ENCODE peak calls at places on chromosomes 2 and 18, in four cellular contexts. One of them, this sample, is unnamed.

GRCh38 chr2:222669353-222669752 is 2.1 kb upstream of the MOGAT1 start:
- DNase-seq in gastrocnemius medialis: no peak
- DNase-seq in CD8-positive, alpha-beta memory T cell: no peak
- DNase-seq in body of pancreas: no peak
- DNase-seq in this sample: no peak

GRCh38 chr2:57397550-57398360 is 648.9 kb upstream of the VRK2 start:
- DNase-seq in gastrocnemius medialis: no peak
- DNase-seq in CD8-positive, alpha-beta memory T cell: no peak
- DNase-seq in body of pancreas: no peak
- DNase-seq in this sample: no peak

GRCh38 chr2:208001924-208002323 is 23.4 kb downstream of the PLEKHM3 start:
- DNase-seq in body of pancreas: no peak
- DNase-seq in CD8-positive, alpha-beta memory T cell: no peak
- DNase-seq in gastrocnemius medialis: no peak
- DNase-seq in this sample: no peak

GRCh38 chr2:160062283-160063005 is at the start of gene PLA2R1:
- DNase-seq in CD8-positive, alpha-beta memory T cell: no peak
- DNase-seq in body of pancreas: peak; percentile 52
- DNase-seq in gastrocnemius medialis: peak; percentile 10
- DNase-seq in this sample: peak; percentile 58

GRCh38 chr2:16639431-16639830 is 26.2 kb downstream of the CYRIA start:
- DNase-seq in gastrocnemius medialis: no peak
- DNase-seq in CD8-positive, alpha-beta memory T cell: no peak
- DNase-seq in body of pancreas: no peak
- DNase-seq in this sample: no peak

GRCh38 chr18:7382631-7383335 is 151.9 kb downstream of the LRRC30 start:
- DNase-seq in gastrocnemius medialis: no peak
- DNase-seq in CD8-positive, alpha-beta memory T cell: no peak
- DNase-seq in body of pancreas: no peak
- DNase-seq in this sample: no peak

GRCh38 chr2:237278593-237278992 is 135.4 kb downstream of the COL6A3 start:
- DNase-seq in CD8-positive, alpha-beta memory T cell: no peak
- DNase-seq in gastrocnemius medialis: peak; percentile 83
- DNase-seq in body of pancreas: peak; percentile 37
- DNase-seq in this sample: no peak

GRCh38 chr2:46701152-46701551 is 214.5 kb downstream of the MCFD2 start:
- DNase-seq in body of pancreas: no peak
- DNase-seq in gastrocnemius medialis: no peak
- DNase-seq in CD8-positive, alpha-beta memory T cell: no peak
- DNase-seq in this sample: no peak

GRCh38 chr2:136423516-136423996 is 305.6 kb upstream of the CXCR4 start:
- DNase-seq in body of pancreas: peak; percentile 78
- DNase-seq in CD8-positive, alpha-beta memory T cell: peak; percentile 83
- DNase-seq in gastrocnemius medialis: no peak
- DNase-seq in this sample: peak; percentile 86

GRCh38 chr2:48406096-48406495 is 123.9 kb upstream of the STON1 start:
- DNase-seq in body of pancreas: no peak
- DNase-seq in gastrocnemius medialis: no peak
- DNase-seq in CD8-positive, alpha-beta memory T cell: no peak
- DNase-seq in this sample: no peak

GRCh38 chr2:236849940-236850339 is 235.7 kb upstream of the COPS8 start:
- DNase-seq in body of pancreas: no peak
- DNase-seq in CD8-positive, alpha-beta memory T cell: no peak
- DNase-seq in gastrocnemius medialis: no peak
- DNase-seq in this sample: no peak

GRCh38 chr2:170258382-170258781 is 80.4 kb downstream of the MYO3B start:
- DNase-seq in CD8-positive, alpha-beta memory T cell: no peak
- DNase-seq in body of pancreas: no peak
- DNase-seq in gastrocnemius medialis: no peak
- DNase-seq in this sample: no peak

GRCh38 chr2:154814856-154815255 is 116.4 kb downstream of the KCNJ3 start:
- DNase-seq in body of pancreas: no peak
- DNase-seq in CD8-positive, alpha-beta memory T cell: no peak
- DNase-seq in gastrocnemius medialis: no peak
- DNase-seq in this sample: no peak

GRCh38 chr2:202043473-202043872 is 9.8 kb downstream of the FZD7 start:
- DNase-seq in body of pancreas: no peak
- DNase-seq in gastrocnemius medialis: no peak
- DNase-seq in CD8-positive, alpha-beta memory T cell: no peak
- DNase-seq in this sample: no peak

GRCh38 chr18:2846638-2847340 is at the start of gene EMILIN2:
- DNase-seq in body of pancreas: peak; percentile 31
- DNase-seq in gastrocnemius medialis: peak; percentile 21
- DNase-seq in CD8-positive, alpha-beta memory T cell: peak; percentile 56
- DNase-seq in this sample: peak; percentile 73

GRCh38 chr2:185978634-185979405 is 240.2 kb downstream of the FSIP2 start:
- DNase-seq in body of pancreas: no peak
- DNase-seq in gastrocnemius medialis: no peak
- DNase-seq in CD8-positive, alpha-beta memory T cell: no peak
- DNase-seq in this sample: no peak

GRCh38 chr18:13568443-13569392 is 157.6 kb downstream of the FAM210A start:
- DNase-seq in body of pancreas: no peak
- DNase-seq in CD8-positive, alpha-beta memory T cell: no peak
- DNase-seq in gastrocnemius medialis: no peak
- DNase-seq in this sample: no peak

GRCh38 chr2:31217465-31218200 is at the start of gene CAPN14:
- DNase-seq in CD8-positive, alpha-beta memory T cell: no peak
- DNase-seq in gastrocnemius medialis: no peak
- DNase-seq in body of pancreas: no peak
- DNase-seq in this sample: no peak

GRCh38 chr2:227280895-227281294 is 44.2 kb upstream of the MFF start:
- DNase-seq in gastrocnemius medialis: no peak
- DNase-seq in CD8-positive, alpha-beta memory T cell: no peak
- DNase-seq in body of pancreas: no peak
- DNase-seq in this sample: peak; percentile 54

GRCh38 chr2:224333631-224334030 is 68.3 kb downstream of the FAM124B start:
- DNase-seq in gastrocnemius medialis: no peak
- DNase-seq in body of pancreas: no peak
- DNase-seq in CD8-positive, alpha-beta memory T cell: no peak
- DNase-seq in this sample: no peak

GRCh38 chr2:98589489-98589888 is 18.8 kb downstream of the COA5 start:
- DNase-seq in CD8-positive, alpha-beta memory T cell: no peak
- DNase-seq in gastrocnemius medialis: no peak
- DNase-seq in body of pancreas: no peak
- DNase-seq in this sample: no peak

GRCh38 chr2:238433941-238434845 is 7.5 kb downstream of the ASB1 start:
- DNase-seq in CD8-positive, alpha-beta memory T cell: no peak
- DNase-seq in gastrocnemius medialis: no peak
- DNase-seq in body of pancreas: no peak
- DNase-seq in this sample: no peak

GRCh38 chr2:240435457-240435954 is at the start of gene GPC1:
- DNase-seq in CD8-positive, alpha-beta memory T cell: peak; percentile 61
- DNase-seq in gastrocnemius medialis: peak; percentile 45
- DNase-seq in body of pancreas: peak; percentile 84
- DNase-seq in this sample: peak; percentile 90

GRCh38 chr2:28009732-28010131 is 119.2 kb downstream of the BABAM2 start:
- DNase-seq in body of pancreas: peak; percentile 48
- DNase-seq in gastrocnemius medialis: peak; percentile 66
- DNase-seq in CD8-positive, alpha-beta memory T cell: no peak
- DNase-seq in this sample: peak; percentile 65

GRCh38 chr18:23217781-23218180 is 82.5 kb downstream of the CABLES1 start:
- DNase-seq in gastrocnemius medialis: no peak
- DNase-seq in CD8-positive, alpha-beta memory T cell: no peak
- DNase-seq in body of pancreas: no peak
- DNase-seq in this sample: no peak

GRCh38 chr2:237692601-237693079 is 65.3 kb downstream of the LRRFIP1 start:
- DNase-seq in CD8-positive, alpha-beta memory T cell: no peak
- DNase-seq in body of pancreas: peak; percentile 41
- DNase-seq in gastrocnemius medialis: no peak
- DNase-seq in this sample: peak; percentile 49

GRCh38 chr2:62596061-62596658 is 90.2 kb upstream of the TMEM17 start:
- DNase-seq in gastrocnemius medialis: no peak
- DNase-seq in CD8-positive, alpha-beta memory T cell: no peak
- DNase-seq in body of pancreas: no peak
- DNase-seq in this sample: no peak

GRCh38 chr18:79923896-79924585 is 27.4 kb downstream of the SLC66A2 start:
- DNase-seq in gastrocnemius medialis: peak; percentile 24
- DNase-seq in CD8-positive, alpha-beta memory T cell: no peak
- DNase-seq in body of pancreas: peak; percentile 5
- DNase-seq in this sample: no peak

GRCh38 chr2:160996584-160996983 is 163.6 kb upstream of the TANK start:
- DNase-seq in CD8-positive, alpha-beta memory T cell: no peak
- DNase-seq in gastrocnemius medialis: no peak
- DNase-seq in body of pancreas: no peak
- DNase-seq in this sample: no peak

GRCh38 chr18:72898870-72899840 is 31.4 kb upstream of the NETO1 start:
- DNase-seq in body of pancreas: no peak
- DNase-seq in gastrocnemius medialis: no peak
- DNase-seq in CD8-positive, alpha-beta memory T cell: no peak
- DNase-seq in this sample: no peak

GRCh38 chr2:28539095-28539494 is 43.2 kb downstream of the PLB1 start:
- DNase-seq in gastrocnemius medialis: no peak
- DNase-seq in CD8-positive, alpha-beta memory T cell: no peak
- DNase-seq in body of pancreas: no peak
- DNase-seq in this sample: no peak

GRCh38 chr18:47263197-47263827 is 11.9 kb upstream of the SKOR2 start:
- DNase-seq in CD8-positive, alpha-beta memory T cell: no peak
- DNase-seq in gastrocnemius medialis: no peak
- DNase-seq in body of pancreas: no peak
- DNase-seq in this sample: no peak

GRCh38 chr2:36565712-36566111 is 32.3 kb downstream of the FEZ2 start:
- DNase-seq in body of pancreas: no peak
- DNase-seq in CD8-positive, alpha-beta memory T cell: no peak
- DNase-seq in gastrocnemius medialis: no peak
- DNase-seq in this sample: no peak

GRCh38 chr2:238872026-238872425 is 24.1 kb downstream of the TWIST2 start:
- DNase-seq in body of pancreas: no peak
- DNase-seq in gastrocnemius medialis: no peak
- DNase-seq in CD8-positive, alpha-beta memory T cell: no peak
- DNase-seq in this sample: no peak

GRCh38 chr2:85854166-85854509 is 34.7 kb downstream of the ST3GAL5 start:
- DNase-seq in body of pancreas: no peak
- DNase-seq in gastrocnemius medialis: no peak
- DNase-seq in CD8-positive, alpha-beta memory T cell: no peak
- DNase-seq in this sample: no peak
- H3K4me1 ChIP-seq in body of pancreas: no peaks in the 10 kb centered on the region
- H3K4me1 ChIP-seq in gastrocnemius medialis: peaks cover 8% of the 10 kb centered on the region
- H3K4me1 ChIP-seq in CD8-positive, alpha-beta memory T cell: peaks cover 58% of the 10 kb centered on the region
- H3K4me1 ChIP-seq in this sample: no peaks in the 10 kb centered on the region

GRCh38 chr2:225598922-225599321 is 199.4 kb downstream of the NYAP2 start:
- DNase-seq in CD8-positive, alpha-beta memory T cell: no peak
- DNase-seq in body of pancreas: no peak
- DNase-seq in gastrocnemius medialis: no peak
- DNase-seq in this sample: no peak
- H3K27ac ChIP-seq in CD8-positive, alpha-beta memory T cell: no peak overlapping the region
- H3K27ac ChIP-seq in body of pancreas: no peak overlapping the region
- H3K27ac ChIP-seq in gastrocnemius medialis: no peak overlapping the region
- H3K27ac ChIP-seq in this sample: no peak overlapping the region

GRCh38 chr2:86751778-86752177 is 31.7 kb downstream of the RMND5A start:
- DNase-seq in gastrocnemius medialis: no peak
- DNase-seq in body of pancreas: no peak
- DNase-seq in CD8-positive, alpha-beta memory T cell: no peak
- DNase-seq in this sample: no peak

GRCh38 chr2:86750240-86750839 is 30.2 kb downstream of the RMND5A start:
- DNase-seq in CD8-positive, alpha-beta memory T cell: no peak
- DNase-seq in body of pancreas: no peak
- DNase-seq in gastrocnemius medialis: no peak
- DNase-seq in this sample: peak; percentile 17

GRCh38 chr2:86744152-86744551 is 24.1 kb downstream of the RMND5A start:
- DNase-seq in body of pancreas: no peak
- DNase-seq in gastrocnemius medialis: no peak
- DNase-seq in CD8-positive, alpha-beta memory T cell: no peak
- DNase-seq in this sample: no peak

GRCh38 chr2:86746903-86747302 is 26.8 kb downstream of the RMND5A start:
- DNase-seq in CD8-positive, alpha-beta memory T cell: no peak
- DNase-seq in body of pancreas: no peak
- DNase-seq in gastrocnemius medialis: no peak
- DNase-seq in this sample: no peak

DNA sequence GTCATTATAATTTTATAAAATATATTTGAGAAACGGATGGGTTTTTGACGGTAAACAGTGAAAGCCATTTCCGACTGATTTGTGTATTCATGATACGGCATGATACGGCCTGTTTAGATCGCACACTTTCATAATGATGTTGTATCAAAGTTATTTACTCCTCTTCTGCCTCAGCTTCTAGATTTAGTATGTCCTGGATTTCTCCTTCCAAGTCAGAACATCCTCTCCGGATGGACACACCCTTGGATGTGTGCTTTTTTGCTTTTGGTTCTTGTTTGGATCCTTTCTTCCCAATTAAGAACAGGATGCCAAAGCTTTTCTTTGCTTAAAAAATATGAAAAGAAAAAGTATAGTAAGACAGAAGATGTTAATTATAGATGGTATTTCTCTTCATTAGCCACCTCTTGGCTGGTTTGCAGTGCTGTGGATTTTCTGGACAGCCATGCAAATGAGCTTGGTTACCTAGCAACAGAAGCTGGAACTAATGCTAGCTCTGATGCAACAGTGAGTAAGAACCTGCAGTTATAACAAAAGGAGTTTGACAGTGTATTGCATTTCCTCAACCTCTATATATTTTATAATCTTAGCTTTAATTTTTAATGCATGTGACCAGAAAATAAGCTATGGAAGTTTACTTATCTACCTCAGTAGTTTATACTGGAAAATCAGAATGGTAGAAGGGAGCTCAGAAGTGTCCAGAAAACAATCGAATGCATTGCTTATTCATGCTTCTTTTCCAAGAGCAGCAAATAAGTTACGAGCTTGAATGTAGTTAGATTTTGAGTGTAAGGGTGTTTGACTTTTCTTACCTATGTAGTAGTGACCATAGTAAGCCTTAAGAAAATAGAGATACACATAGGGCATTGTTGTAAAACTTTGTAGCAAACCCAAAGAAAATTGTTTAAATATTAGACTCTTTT is 27.9 kb downstream of the RMND5A start:
- DNase-seq in body of pancreas: peak; percentile 10
- DNase-seq in gastrocnemius medialis: no peak
- DNase-seq in CD8-positive, alpha-beta memory T cell: no peak
- DNase-seq in this sample: no peak
- H3K4me1 ChIP-seq in body of pancreas: peaks cover 8% of the 10 kb centered on the region
- H3K4me1 ChIP-seq in gastrocnemius medialis: peaks cover 47% of the 10 kb centered on the region
- H3K4me1 ChIP-seq in CD8-positive, alpha-beta memory T cell: peaks cover 18% of the 10 kb centered on the region
- H3K4me1 ChIP-seq in this sample: no peaks in the 10 kb centered on the region

GRCh38 chr18:8602557-8602956 is 6.7 kb upstream of the RAB12 start:
- DNase-seq in body of pancreas: no peak
- DNase-seq in CD8-positive, alpha-beta memory T cell: no peak
- DNase-seq in gastrocnemius medialis: no peak
- DNase-seq in this sample: no peak
- H3K27ac ChIP-seq in body of pancreas: no peak overlapping the region
- H3K27ac ChIP-seq in CD8-positive, alpha-beta memory T cell: no peak overlapping the region
- H3K27ac ChIP-seq in gastrocnemius medialis: no peak overlapping the region
- H3K27ac ChIP-seq in this sample: no peak overlapping the region

This sample was measured in cardiac muscle cell.